ENCODE peak calls at places on chromosomes 5 and 9, in seven cellular contexts. One of them, this sample, is unnamed.

GRCh38 chr9:36899406-36899805 is 134.7 kb downstream of the PAX5 start:
- DNase-seq in fibroblast of lung: no peak
- DNase-seq in A549: no peak
- DNase-seq in CD4-positive, CD25-positive, alpha-beta regulatory T cell: no peak
- DNase-seq in GM23338: no peak
- DNase-seq in CD8-positive, alpha-beta T cell: no peak
- DNase-seq in A673: no peak
- DNase-seq in this sample: no peak

GRCh38 chr9:137454145-137454505 is 5.0 kb downstream of the NSMF start:
- DNase-seq in fibroblast of lung: no peak
- DNase-seq in A549: no peak
- DNase-seq in CD4-positive, CD25-positive, alpha-beta regulatory T cell: peak; percentile 41
- DNase-seq in GM23338: peak; percentile 79
- DNase-seq in CD8-positive, alpha-beta T cell: peak; percentile 36
- DNase-seq in A673: no peak
- DNase-seq in this sample: peak; percentile 33

GRCh38 chr9:94937214-94937903 is 210.9 kb downstream of the AOPEP start:
- DNase-seq in fibroblast of lung: peak; percentile 96
- DNase-seq in A549: peak; percentile 86
- DNase-seq in CD4-positive, CD25-positive, alpha-beta regulatory T cell: no peak
- DNase-seq in GM23338: no peak
- DNase-seq in CD8-positive, alpha-beta T cell: no peak
- DNase-seq in A673: peak; percentile 85
- DNase-seq in this sample: no peak

GRCh38 chr9:137366445-137366810 is 56.5 kb downstream of the EXD3 start:
- DNase-seq in fibroblast of lung: no peak
- DNase-seq in A549: no peak
- DNase-seq in CD4-positive, CD25-positive, alpha-beta regulatory T cell: no peak
- DNase-seq in GM23338: no peak
- DNase-seq in CD8-positive, alpha-beta T cell: no peak
- DNase-seq in A673: no peak
- DNase-seq in this sample: no peak

GRCh38 chr9:134677743-134678142 is 36.1 kb downstream of the COL5A1 start:
- DNase-seq in fibroblast of lung: no peak
- DNase-seq in A549: no peak
- DNase-seq in CD4-positive, CD25-positive, alpha-beta regulatory T cell: no peak
- DNase-seq in GM23338: no peak
- DNase-seq in CD8-positive, alpha-beta T cell: no peak
- DNase-seq in A673: no peak
- DNase-seq in this sample: no peak

GRCh38 chr5:150278046-150278760 is 11.4 kb downstream of the CAMK2A start:
- DNase-seq in fibroblast of lung: no peak
- DNase-seq in A549: no peak
- DNase-seq in CD4-positive, CD25-positive, alpha-beta regulatory T cell: no peak
- DNase-seq in GM23338: no peak
- DNase-seq in CD8-positive, alpha-beta T cell: no peak
- DNase-seq in A673: no peak
- DNase-seq in this sample: no peak

GRCh38 chr9:80191108-80191507 is 619.3 kb downstream of the TLE4 start:
- DNase-seq in fibroblast of lung: no peak
- DNase-seq in A549: no peak
- DNase-seq in CD4-positive, CD25-positive, alpha-beta regulatory T cell: no peak
- DNase-seq in GM23338: no peak
- DNase-seq in CD8-positive, alpha-beta T cell: no peak
- DNase-seq in A673: no peak
- DNase-seq in this sample: no peak

GRCh38 chr9:8723195-8723594 is 923.6 kb upstream of the DMAC1 start:
- DNase-seq in fibroblast of lung: no peak
- DNase-seq in A549: no peak
- DNase-seq in CD4-positive, CD25-positive, alpha-beta regulatory T cell: no peak
- DNase-seq in GM23338: no peak
- DNase-seq in CD8-positive, alpha-beta T cell: no peak
- DNase-seq in A673: peak; percentile 9
- DNase-seq in this sample: no peak

GRCh38 chr5:52607425-52607824 is 180.3 kb upstream of the ITGA1 start:
- DNase-seq in fibroblast of lung: no peak
- DNase-seq in A549: no peak
- DNase-seq in CD4-positive, CD25-positive, alpha-beta regulatory T cell: no peak
- DNase-seq in GM23338: no peak
- DNase-seq in CD8-positive, alpha-beta T cell: no peak
- DNase-seq in A673: no peak
- DNase-seq in this sample: no peak

GRCh38 chr5:57539281-57539701 is 56.7 kb upstream of the ACTBL2 start:
- DNase-seq in fibroblast of lung: peak; percentile 21
- DNase-seq in A549: no peak
- DNase-seq in CD4-positive, CD25-positive, alpha-beta regulatory T cell: no peak
- DNase-seq in GM23338: no peak
- DNase-seq in CD8-positive, alpha-beta T cell: no peak
- DNase-seq in A673: no peak
- DNase-seq in this sample: no peak

GRCh38 chr5:169911448-169912212 is 68.7 kb downstream of the INSYN2B start:
- DNase-seq in fibroblast of lung: no peak
- DNase-seq in A549: peak; percentile 25
- DNase-seq in CD4-positive, CD25-positive, alpha-beta regulatory T cell: no peak
- DNase-seq in GM23338: no peak
- DNase-seq in CD8-positive, alpha-beta T cell: no peak
- DNase-seq in A673: peak; percentile 36
- DNase-seq in this sample: no peak

GRCh38 chr5:16546712-16547111 is 70.1 kb downstream of the RETREG1 start:
- DNase-seq in fibroblast of lung: no peak
- DNase-seq in A549: no peak
- DNase-seq in CD4-positive, CD25-positive, alpha-beta regulatory T cell: no peak
- DNase-seq in GM23338: no peak
- DNase-seq in CD8-positive, alpha-beta T cell: no peak
- DNase-seq in A673: no peak
- DNase-seq in this sample: no peak

GRCh38 chr9:21711504-21711903 is 90.9 kb upstream of the MTAP start:
- DNase-seq in fibroblast of lung: no peak
- DNase-seq in A549: no peak
- DNase-seq in CD4-positive, CD25-positive, alpha-beta regulatory T cell: no peak
- DNase-seq in GM23338: peak; percentile 48
- DNase-seq in CD8-positive, alpha-beta T cell: no peak
- DNase-seq in A673: peak; percentile 80
- DNase-seq in this sample: no peak

GRCh38 chr5:43017438-43017820 is 22.7 kb downstream of the ANXA2R start:
- DNase-seq in fibroblast of lung: peak; percentile 63
- DNase-seq in A549: no peak
- DNase-seq in CD4-positive, CD25-positive, alpha-beta regulatory T cell: no peak
- DNase-seq in GM23338: no peak
- DNase-seq in CD8-positive, alpha-beta T cell: peak; percentile 44
- DNase-seq in A673: peak; percentile 35
- DNase-seq in this sample: peak; percentile 70

GRCh38 chr9:27189426-27189825 is 80.4 kb downstream of the TEK start:
- DNase-seq in fibroblast of lung: no peak
- DNase-seq in A549: no peak
- DNase-seq in CD4-positive, CD25-positive, alpha-beta regulatory T cell: no peak
- DNase-seq in GM23338: no peak
- DNase-seq in CD8-positive, alpha-beta T cell: no peak
- DNase-seq in A673: no peak
- DNase-seq in this sample: no peak

GRCh38 chr5:997001-997474 is 11.6 kb upstream of the NKD2 start:
- DNase-seq in fibroblast of lung: no peak
- DNase-seq in A549: peak; percentile 46
- DNase-seq in CD4-positive, CD25-positive, alpha-beta regulatory T cell: no peak
- DNase-seq in GM23338: peak; percentile 56
- DNase-seq in CD8-positive, alpha-beta T cell: no peak
- DNase-seq in A673: peak; percentile 88
- DNase-seq in this sample: no peak

GRCh38 chr5:125327676-125328075 is 581.2 kb upstream of the ZNF608 start:
- DNase-seq in fibroblast of lung: no peak
- DNase-seq in A549: no peak
- DNase-seq in CD4-positive, CD25-positive, alpha-beta regulatory T cell: no peak
- DNase-seq in GM23338: peak; percentile 24
- DNase-seq in CD8-positive, alpha-beta T cell: no peak
- DNase-seq in A673: no peak
- DNase-seq in this sample: no peak

GRCh38 chr5:40184-40583 is 51.8 kb upstream of the PLEKHG4B start:
- DNase-seq in fibroblast of lung: no peak
- DNase-seq in A549: no peak
- DNase-seq in CD4-positive, CD25-positive, alpha-beta regulatory T cell: no peak
- DNase-seq in GM23338: no peak
- DNase-seq in CD8-positive, alpha-beta T cell: no peak
- DNase-seq in A673: no peak
- DNase-seq in this sample: no peak

GRCh38 chr5:129094924-129095797 is 612 bp downstream of the ISOC1 start:
- DNase-seq in fibroblast of lung: peak; percentile 68
- DNase-seq in A549: peak; percentile 36
- DNase-seq in CD4-positive, CD25-positive, alpha-beta regulatory T cell: no peak
- DNase-seq in GM23338: peak; percentile 57
- DNase-seq in CD8-positive, alpha-beta T cell: peak; percentile 36
- DNase-seq in A673: peak; percentile 33
- DNase-seq in this sample: peak; percentile 73

GRCh38 chr9:97562542-97562941 is 61.1 kb downstream of the TMOD1 start:
- DNase-seq in fibroblast of lung: no peak
- DNase-seq in A549: no peak
- DNase-seq in CD4-positive, CD25-positive, alpha-beta regulatory T cell: no peak
- DNase-seq in GM23338: no peak
- DNase-seq in CD8-positive, alpha-beta T cell: no peak
- DNase-seq in A673: no peak
- DNase-seq in this sample: no peak

GRCh38 chr9:2857564-2858198 is 13.8 kb upstream of the PUM3 start:
- DNase-seq in fibroblast of lung: peak; percentile 76
- DNase-seq in A549: peak; percentile 70
- DNase-seq in CD4-positive, CD25-positive, alpha-beta regulatory T cell: peak; percentile 52
- DNase-seq in GM23338: peak; percentile 88
- DNase-seq in CD8-positive, alpha-beta T cell: peak; percentile 62
- DNase-seq in A673: peak; percentile 81
- DNase-seq in this sample: peak; percentile 54

GRCh38 chr9:118009585-118009984 is 305.4 kb downstream of the TLR4 start:
- DNase-seq in fibroblast of lung: no peak
- DNase-seq in A549: no peak
- DNase-seq in CD4-positive, CD25-positive, alpha-beta regulatory T cell: no peak
- DNase-seq in GM23338: peak; percentile 63
- DNase-seq in CD8-positive, alpha-beta T cell: no peak
- DNase-seq in A673: no peak
- DNase-seq in this sample: no peak

GRCh38 chr5:133230823-133231578 is 179.2 kb downstream of the HSPA4 start:
- DNase-seq in fibroblast of lung: no peak
- DNase-seq in A549: no peak
- DNase-seq in CD4-positive, CD25-positive, alpha-beta regulatory T cell: no peak
- DNase-seq in GM23338: no peak
- DNase-seq in CD8-positive, alpha-beta T cell: no peak
- DNase-seq in A673: no peak
- DNase-seq in this sample: no peak

GRCh38 chr5:108726446-108727091 is 21.1 kb upstream of the FER start:
- DNase-seq in fibroblast of lung: peak; percentile 25
- DNase-seq in A549: no peak
- DNase-seq in CD4-positive, CD25-positive, alpha-beta regulatory T cell: no peak
- DNase-seq in GM23338: no peak
- DNase-seq in CD8-positive, alpha-beta T cell: no peak
- DNase-seq in A673: no peak
- DNase-seq in this sample: peak; percentile 7

GRCh38 chr5:78320461-78320860 is 26.0 kb upstream of the AP3B1 start:
- DNase-seq in fibroblast of lung: peak; percentile 62
- DNase-seq in A549: peak; percentile 33
- DNase-seq in CD4-positive, CD25-positive, alpha-beta regulatory T cell: peak; percentile 17
- DNase-seq in GM23338: peak; percentile 67
- DNase-seq in CD8-positive, alpha-beta T cell: no peak
- DNase-seq in A673: peak; percentile 48
- DNase-seq in this sample: peak; percentile 58

GRCh38 chr5:110082194-110082593 is 392.5 kb downstream of the MAN2A1 start:
- DNase-seq in fibroblast of lung: no peak
- DNase-seq in A549: no peak
- DNase-seq in CD4-positive, CD25-positive, alpha-beta regulatory T cell: no peak
- DNase-seq in GM23338: no peak
- DNase-seq in CD8-positive, alpha-beta T cell: no peak
- DNase-seq in A673: no peak
- DNase-seq in this sample: no peak

GRCh38 chr5:174723979-174724483 is 351 bp upstream of the MSX2 start:
- DNase-seq in fibroblast of lung: peak; percentile 31
- DNase-seq in A549: peak; percentile 23
- DNase-seq in CD4-positive, CD25-positive, alpha-beta regulatory T cell: no peak
- DNase-seq in GM23338: peak; percentile 40
- DNase-seq in CD8-positive, alpha-beta T cell: no peak
- DNase-seq in A673: no peak
- DNase-seq in this sample: peak; percentile 14
- H3K4me1 ChIP-seq in fibroblast of lung: no peaks in the 10 kb centered on the region
- H3K4me1 ChIP-seq in A549: peaks cover 13% of the 10 kb centered on the region
- H3K4me1 ChIP-seq in CD4-positive, CD25-positive, alpha-beta regulatory T cell: peaks cover 6% of the 10 kb centered on the region
- H3K4me1 ChIP-seq in GM23338: peaks cover 68% of the 10 kb centered on the region
- H3K4me1 ChIP-seq in CD8-positive, alpha-beta T cell: no peaks in the 10 kb centered on the region
- H3K4me1 ChIP-seq in A673: no peaks in the 10 kb centered on the region
- H3K4me1 ChIP-seq in this sample: peaks cover 5% of the 10 kb centered on the region

DNA sequence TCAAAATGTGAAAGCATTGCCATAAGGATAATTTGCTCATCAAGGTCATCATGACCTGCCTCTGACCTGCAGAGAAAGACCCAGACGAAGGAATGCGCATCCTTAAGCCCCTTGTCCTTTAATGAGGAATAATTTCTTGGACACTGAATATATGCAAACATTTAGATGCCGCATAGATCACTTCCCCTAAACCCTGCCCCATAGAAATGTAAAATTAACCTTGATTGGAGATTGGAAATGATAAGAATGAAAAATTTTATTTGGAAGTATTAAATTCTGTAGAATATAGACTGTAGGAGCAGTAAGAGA is 233.1 kb downstream of the ARHGAP26 start:
- DNase-seq in fibroblast of lung: no peak
- DNase-seq in A549: no peak
- DNase-seq in CD4-positive, CD25-positive, alpha-beta regulatory T cell: no peak
- DNase-seq in GM23338: no peak
- DNase-seq in CD8-positive, alpha-beta T cell: no peak
- DNase-seq in A673: no peak
- DNase-seq in this sample: no peak
- H3K4me3 ChIP-seq in fibroblast of lung: no peak overlapping the region
- H3K4me3 ChIP-seq in A549: no peak overlapping the region
- H3K4me3 ChIP-seq in CD4-positive, CD25-positive, alpha-beta regulatory T cell: no peak overlapping the region
- H3K4me3 ChIP-seq in GM23338: no peak overlapping the region
- H3K4me3 ChIP-seq in CD8-positive, alpha-beta T cell: no peak overlapping the region
- H3K4me3 ChIP-seq in A673: no peak overlapping the region
- H3K4me3 ChIP-seq in this sample: no peak overlapping the region

DNA sequence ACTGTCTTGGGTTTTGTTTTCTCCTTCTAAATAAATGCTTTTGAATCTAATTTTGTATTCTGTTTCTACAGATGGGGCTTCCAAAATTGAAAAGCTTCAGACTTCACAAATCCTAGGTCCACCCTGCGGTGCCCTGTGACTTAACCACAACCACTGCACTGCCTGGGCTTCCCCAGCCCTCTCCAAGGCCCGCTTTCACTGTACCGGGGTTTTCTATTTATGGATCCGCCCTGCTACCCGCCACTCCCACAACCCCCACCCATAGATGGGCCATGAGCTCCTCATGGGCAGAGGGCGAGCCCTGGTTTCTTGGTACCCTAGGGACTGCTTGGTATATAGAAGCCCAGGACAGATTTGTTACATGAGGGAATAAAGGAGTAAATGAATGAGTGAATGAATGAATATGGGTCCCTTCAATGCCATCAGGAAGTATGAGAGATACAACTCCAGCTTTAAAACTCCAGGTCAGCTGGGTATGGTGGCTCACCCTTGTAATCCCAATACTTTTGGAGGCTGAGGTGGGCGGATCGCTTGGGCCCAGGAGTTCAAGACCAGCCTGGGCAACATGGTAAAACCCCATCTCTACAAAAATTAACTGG is 39.8 kb upstream of the NEK6 start:
- DNase-seq in fibroblast of lung: no peak
- DNase-seq in A549: no peak
- DNase-seq in CD4-positive, CD25-positive, alpha-beta regulatory T cell: no peak
- DNase-seq in GM23338: no peak
- DNase-seq in CD8-positive, alpha-beta T cell: no peak
- DNase-seq in A673: no peak
- DNase-seq in this sample: no peak
- H3K4me1 ChIP-seq in fibroblast of lung: no peaks in the 10 kb centered on the region
- H3K4me1 ChIP-seq in A549: peaks cover 26% of the 10 kb centered on the region
- H3K4me1 ChIP-seq in CD4-positive, CD25-positive, alpha-beta regulatory T cell: peaks cover 51% of the 10 kb centered on the region
- H3K4me1 ChIP-seq in GM23338: no peaks in the 10 kb centered on the region
- H3K4me1 ChIP-seq in CD8-positive, alpha-beta T cell: peaks cover 50% of the 10 kb centered on the region
- H3K4me1 ChIP-seq in A673: no peaks in the 10 kb centered on the region
- H3K4me1 ChIP-seq in this sample: no peaks in the 10 kb centered on the region

GRCh38 chr5:77073667-77074066 is 13.4 kb downstream of the ZBED3 start:
- DNase-seq in fibroblast of lung: peak; percentile 50
- DNase-seq in A549: no peak
- DNase-seq in CD4-positive, CD25-positive, alpha-beta regulatory T cell: no peak
- DNase-seq in GM23338: no peak
- DNase-seq in CD8-positive, alpha-beta T cell: no peak
- DNase-seq in A673: no peak
- DNase-seq in this sample: no peak
- H3K4me3 ChIP-seq in fibroblast of lung: no peak overlapping the region
- H3K4me3 ChIP-seq in A549: no peak overlapping the region
- H3K4me3 ChIP-seq in CD4-positive, CD25-positive, alpha-beta regulatory T cell: no peak overlapping the region
- H3K4me3 ChIP-seq in GM23338: no peak overlapping the region
- H3K4me3 ChIP-seq in CD8-positive, alpha-beta T cell: no peak overlapping the region
- H3K4me3 ChIP-seq in A673: no peak overlapping the region
- H3K4me3 ChIP-seq in this sample: no peak overlapping the region